ENCODE peak calls at places on chromosomes 12 and 14, in nine cellular contexts. U, M, K, C, O, R, G, I and L are unnamed samples.

GRCh38 chr12:12546314-12546772 is 16.3 kb downstream of the DUSP16 start:
- DNase-seq in U (no peak), M (no peak), K (no peak), C (no peak), O (no peak), R (no peak), G (no peak), I (no peak), L (no peak)

GRCh38 chr14:81970307-81970706 is 436.7 kb upstream of the SEL1L start:
- DNase-seq in U (no peak), M (no peak), K (no peak), C (no peak), O (no peak), R (no peak), G (no peak), I (no peak), L (no peak)

GRCh38 chr12:124837958-124838803 is 25.5 kb downstream of the SCARB1 start:
- DNase-seq in U (peak), M (peak), K (peak), C (peak), O (peak), R (peak), G (peak), I (no peak), L (peak)

GRCh38 chr14:25381498-25381897 is 331.6 kb upstream of the STXBP6 start:
- DNase-seq in U (no peak), M (no peak), K (no peak), C (no peak), O (no peak), R (peak), G (peak), I (no peak), L (no peak)

GRCh38 chr12:18283776-18284175 is 22.5 kb downstream of the PIK3C2G start:
- DNase-seq in U (no peak), M (no peak), K (no peak), C (no peak), O (no peak), R (peak), G (no peak), I (no peak), L (no peak)

GRCh38 chr12:10669533-10669932 is 4.3 kb downstream of the STYK1 start:
- DNase-seq in U (no peak), M (no peak), K (no peak), C (no peak), O (no peak), R (no peak), G (no peak), I (no peak), L (no peak)

GRCh38 chr14:72883963-72884362 is 9.9 kb downstream of the DPF3 start:
- DNase-seq in U (no peak), M (no peak), K (no peak), C (no peak), O (peak), R (no peak), G (no peak), I (no peak), L (peak)

GRCh38 chr12:21509768-21510167 is 8.2 kb downstream of the GOLT1B start:
- DNase-seq in U (no peak), M (no peak), K (no peak), C (no peak), O (no peak), R (no peak), G (no peak), I (no peak), L (no peak)

GRCh38 chr14:33972522-33973162 is 21.8 kb upstream of the EGLN3 start:
- DNase-seq in U (no peak), M (no peak), K (no peak), C (no peak), O (no peak), R (peak), G (no peak), I (no peak), L (no peak)

GRCh38 chr12:96248532-96248931 is 54.4 kb downstream of the ELK3 start:
- DNase-seq in U (peak), M (no peak), K (no peak), C (no peak), O (no peak), R (no peak), G (no peak), I (no peak), L (no peak)

GRCh38 chr14:71165121-71165574 is 257.9 kb downstream of the PCNX1 start:
- DNase-seq in U (no peak), M (no peak), K (no peak), C (no peak), O (peak), R (peak), G (no peak), I (peak), L (no peak)

GRCh38 chr14:75202671-75203070 is 26.3 kb upstream of the TMED10 start:
- DNase-seq in U (no peak), M (no peak), K (no peak), C (no peak), O (no peak), R (no peak), G (no peak), I (no peak), L (no peak)

GRCh38 chr12:109880049-109880931 is at the start of gene GLTP:
- DNase-seq in U (peak), M (peak), K (peak), C (peak), O (peak), R (peak), G (peak), I (peak), L (no peak)

GRCh38 chr12:109879332-109880048 is 851 bp downstream of the GLTP start:
- DNase-seq in U (no peak), M (no peak), K (no peak), C (no peak), O (no peak), R (peak), G (no peak), I (no peak), L (no peak)

GRCh38 chr12:109878247-109878625 is 2.1 kb downstream of the GLTP start:
- DNase-seq in U (no peak), M (no peak), K (no peak), C (no peak), O (no peak), R (no peak), G (no peak), I (no peak), L (no peak)

GRCh38 chr12:109877504-109878246 is 2.7 kb downstream of the GLTP start:
- DNase-seq in U (no peak), M (no peak), K (no peak), C (no peak), O (no peak), R (no peak), G (no peak), I (no peak), L (no peak)

DNA sequence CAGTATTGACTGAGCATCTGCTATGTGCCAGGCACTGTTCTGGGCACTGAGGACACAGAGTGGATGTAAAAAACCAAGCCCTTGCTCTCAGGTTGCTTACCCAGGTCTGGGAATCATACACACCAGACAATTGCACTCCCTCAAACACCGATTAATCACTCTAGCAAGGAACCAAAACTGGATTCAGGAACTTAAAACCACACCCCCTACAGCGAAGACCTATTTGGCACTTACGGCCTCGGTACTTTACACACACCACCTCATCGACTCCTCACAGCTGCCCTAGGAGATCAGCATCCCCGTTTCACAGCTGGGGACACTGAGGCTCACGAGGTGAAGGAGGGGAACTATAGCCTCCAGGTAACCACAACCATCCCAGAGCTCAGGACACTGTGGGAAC is 1.6 kb downstream of the GLTP start:
- DNase-seq in U (no peak), M (no peak), K (no peak), C (no peak), O (no peak), R (no peak), G (no peak), I (no peak), L (no peak)
- H3K4me3 ChIP-seq in U (peak), M (peak), K (peak), C (peak), O (peak), R (no peak), G (peak), I (peak), L (peak)

DNA sequence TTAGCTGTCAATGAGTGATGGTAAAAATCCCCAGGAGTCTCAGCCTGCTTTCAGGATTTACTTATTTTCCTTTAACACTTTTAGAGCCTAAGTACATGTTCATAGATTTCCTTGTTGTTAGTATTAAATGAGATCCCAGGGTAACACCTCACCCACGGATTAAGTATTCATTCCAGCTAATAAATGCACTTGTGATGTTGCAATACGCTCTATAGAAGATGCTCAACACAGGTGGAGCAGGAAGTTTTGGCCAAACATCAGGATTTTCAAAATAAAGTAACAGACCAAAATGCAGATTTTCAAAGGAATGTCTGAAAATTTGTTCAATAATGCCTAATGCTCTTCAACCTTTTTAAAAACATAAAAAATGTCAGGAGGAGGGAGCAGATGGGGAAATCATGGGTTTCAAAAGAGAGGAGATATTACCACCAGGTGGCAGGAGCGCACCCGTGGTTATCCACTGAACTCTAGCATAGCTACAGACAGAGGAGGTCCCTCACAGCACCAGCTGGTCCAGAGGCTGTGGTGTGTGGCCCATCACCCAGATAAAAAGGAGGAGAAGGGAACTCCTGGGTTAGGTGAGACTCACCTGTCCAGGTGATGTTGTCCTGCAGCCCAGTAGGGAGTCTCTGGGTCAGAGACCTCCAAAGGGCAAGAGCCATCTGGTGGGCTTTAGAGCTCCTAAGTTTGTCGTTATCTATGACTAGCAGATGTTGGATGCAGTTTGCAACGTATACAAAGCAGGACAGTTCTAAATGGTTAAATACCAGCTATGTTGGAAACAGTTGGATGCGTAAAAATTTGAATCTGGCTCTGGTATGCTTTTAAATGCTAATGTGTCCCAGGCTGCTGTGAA is 1158.4 kb upstream of the TMEM132C start:
- DNase-seq in U (no peak), M (peak), K (peak), C (peak), O (peak), R (peak), G (peak), I (no peak), L (peak)
- H3K27ac ChIP-seq in U (no peak), M (no peak), K (no peak), C (no peak), O (no peak), R (no peak), G (peak), I (no peak), L (no peak)

DNA sequence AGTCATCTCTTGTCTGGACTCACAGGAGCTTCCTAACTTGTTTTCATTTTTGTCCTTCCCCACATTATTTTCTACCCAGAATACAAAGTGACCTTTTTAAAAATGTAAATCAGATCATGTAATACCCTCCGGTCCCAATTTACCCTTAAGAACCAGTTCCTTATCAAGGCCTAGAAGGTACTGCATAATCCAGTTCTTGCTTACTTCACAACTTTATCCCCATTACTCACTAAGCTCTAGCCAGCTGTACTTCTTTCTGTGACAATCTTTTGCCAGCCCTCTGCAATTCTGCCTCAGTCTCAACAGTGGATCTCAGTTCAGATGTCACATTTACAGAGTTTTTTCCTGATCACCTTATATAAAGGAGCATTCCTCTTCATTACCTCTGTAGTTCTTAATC is 11.6 kb downstream of the RAP1B start:
- DNase-seq in U (no peak), M (no peak), K (no peak), C (no peak), O (no peak), R (no peak), G (no peak), I (no peak), L (no peak)
- H3K4me3 ChIP-seq in U (no peak), M (no peak), K (no peak), C (no peak), O (no peak), R (no peak), G (no peak), I (no peak), L (no peak)

GRCh38 chr12:4133636-4134433 is 139.7 kb upstream of the CCND2 start:
- DNase-seq in U (no peak), M (no peak), K (no peak), C (no peak), O (no peak), R (peak), G (no peak), I (no peak), L (no peak)
- H3K27ac ChIP-seq in U (no peak), M (no peak), K (peak), C (no peak), O (no peak), R (peak), G (no peak), I (no peak), L (no peak)

DNA sequence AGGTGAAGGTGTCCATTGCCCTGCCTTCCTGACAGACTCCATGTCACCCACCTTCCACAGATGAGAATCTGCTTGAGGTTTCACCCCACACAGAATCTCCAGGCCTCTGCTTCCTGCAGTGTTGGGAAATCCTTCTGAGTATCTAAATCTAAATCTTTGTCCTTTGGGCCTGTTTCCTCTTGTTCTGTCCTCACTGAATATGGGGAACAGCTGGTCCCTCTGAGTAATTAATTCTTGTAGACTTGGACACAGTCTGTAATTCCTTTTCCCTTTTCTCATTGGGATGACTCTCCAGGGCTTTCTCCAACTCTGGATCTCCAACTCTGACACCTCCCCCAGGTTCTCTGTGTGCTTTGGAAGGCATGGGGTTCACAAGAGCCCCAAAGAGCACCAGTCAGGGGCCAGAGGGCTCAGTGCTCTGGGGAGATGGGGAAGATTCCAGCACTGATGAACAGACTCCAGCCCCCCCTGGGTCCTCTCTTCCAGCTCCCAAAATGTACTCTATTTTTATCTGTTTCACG is 2.3 kb upstream of the ACVRL1 start:
- DNase-seq in U (no peak), M (no peak), K (peak), C (no peak), O (no peak), R (no peak), G (no peak), I (no peak), L (no peak)
- H3K4me3 ChIP-seq in U (no peak), M (no peak), K (no peak), C (no peak), O (no peak), R (no peak), G (no peak), I (no peak), L (no peak)

DNA sequence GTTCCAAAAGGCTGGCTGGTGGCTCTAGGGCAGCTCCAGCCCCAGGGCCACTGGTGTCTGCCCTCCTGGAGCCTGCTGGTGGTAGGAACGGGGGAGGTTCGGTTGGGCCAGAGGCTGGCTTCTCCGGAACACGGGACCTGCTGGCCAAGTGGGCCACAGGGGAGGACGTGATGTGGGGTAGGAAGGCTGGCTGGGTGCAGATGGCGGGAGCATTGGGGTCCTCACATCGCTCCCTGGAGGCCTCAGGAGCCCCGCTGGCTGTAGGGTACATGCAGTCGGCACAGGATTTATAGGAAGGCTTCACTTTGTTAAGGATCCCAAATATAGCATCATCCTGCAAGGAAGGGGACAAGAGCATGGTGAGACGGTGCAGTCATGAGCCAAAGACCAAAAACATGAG is 57.6 kb upstream of the CORO1C start:
- DNase-seq in U (no peak), M (no peak), K (no peak), C (no peak), O (no peak), R (no peak), G (no peak), I (no peak), L (no peak)
- H3K27ac ChIP-seq in U (peak), M (no peak), K (no peak), C (peak), O (no peak), R (no peak), G (no peak), I (no peak), L (no peak)

DNA sequence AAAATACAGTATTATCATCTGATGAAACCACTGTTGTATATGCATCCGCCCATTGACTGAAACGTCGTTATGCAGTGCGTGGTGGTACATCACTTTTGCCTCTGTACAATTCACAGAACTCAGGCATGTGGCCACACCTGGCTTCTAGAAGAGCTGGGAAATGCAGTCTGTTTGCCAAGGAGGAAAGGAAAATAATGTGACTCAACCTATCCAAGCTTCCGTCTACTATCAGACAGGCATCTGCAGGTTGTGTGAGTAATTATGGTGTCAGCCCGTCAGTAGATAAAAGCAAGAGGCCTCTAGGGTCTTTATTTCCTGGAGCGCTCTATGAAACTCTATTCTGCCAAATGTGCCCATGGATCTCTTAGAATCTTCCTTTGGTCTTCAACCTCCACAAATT is 111.6 kb downstream of the BBS10 start:
- DNase-seq in U (no peak), M (no peak), K (no peak), C (no peak), O (peak), R (no peak), G (no peak), I (no peak), L (peak)
- H3K4me3 ChIP-seq in U (no peak), M (no peak), K (no peak), C (no peak), O (no peak), R (no peak), G (no peak), I (no peak), L (no peak)

GRCh38 chr12:3043406-3043805 is 33.8 kb upstream of the TSPAN9 start:
- DNase-seq in U (no peak), M (no peak), K (no peak), C (no peak), O (no peak), R (no peak), G (no peak), I (no peak), L (no peak)
- H3K27ac ChIP-seq in U (no peak), M (no peak), K (no peak), C (no peak), O (no peak), R (no peak), G (no peak), I (no peak), L (no peak)

GRCh38 chr12:49558526-49558925 is 9.4 kb downstream of the MCRS1 start:
- DNase-seq in U (no peak), M (no peak), K (no peak), C (no peak), O (no peak), R (no peak), G (no peak), I (no peak), L (no peak)

GRCh38 chr12:49555631-49556390 is 12.1 kb downstream of the MCRS1 start:
- DNase-seq in U (no peak), M (no peak), K (no peak), C (no peak), O (no peak), R (no peak), G (no peak), I (no peak), L (no peak)

GRCh38 chr12:49556391-49557186 is 11.4 kb downstream of the MCRS1 start:
- DNase-seq in U (no peak), M (no peak), K (peak), C (no peak), O (no peak), R (no peak), G (no peak), I (no peak), L (no peak)

GRCh38 chr12:49557917-49558215 is 10.1 kb downstream of the MCRS1 start:
- DNase-seq in U (no peak), M (no peak), K (no peak), C (no peak), O (no peak), R (no peak), G (no peak), I (no peak), L (no peak)

DNA sequence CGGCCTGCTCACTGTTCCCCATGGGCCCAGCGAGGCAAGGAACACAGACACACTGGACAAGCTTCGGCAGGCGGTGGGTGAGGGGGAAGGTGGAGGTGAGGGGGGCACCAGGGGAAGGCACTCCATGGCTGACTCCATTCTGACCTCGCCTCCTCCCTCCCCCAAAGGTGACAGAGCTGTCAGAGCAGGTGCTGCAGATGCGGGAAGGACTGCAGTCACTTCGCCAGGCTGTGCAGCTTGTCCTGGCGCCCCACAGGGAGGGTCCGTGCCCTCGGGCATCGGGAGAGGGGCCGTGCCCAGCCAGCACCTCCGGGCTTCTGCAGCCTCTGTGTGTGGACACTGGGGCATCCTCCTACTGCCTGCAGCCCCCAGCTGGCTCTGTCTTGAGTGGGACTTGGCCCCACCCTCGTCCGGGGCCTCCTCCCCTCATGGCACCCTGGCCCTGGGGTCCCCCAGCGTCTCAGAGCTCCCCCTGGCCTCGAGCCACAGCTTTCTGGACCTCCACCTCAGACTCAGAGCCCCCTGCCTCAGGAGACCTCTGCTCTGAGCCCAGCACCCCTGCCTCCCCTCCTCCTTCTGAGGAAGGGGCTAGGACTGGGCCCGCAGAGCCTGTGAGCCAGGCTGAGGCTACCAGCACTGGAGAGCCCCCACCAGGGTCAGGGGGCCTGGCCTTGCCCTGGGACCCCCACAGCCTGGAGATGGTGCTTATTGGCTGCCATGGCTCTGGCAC is 10.6 kb downstream of the MCRS1 start:
- DNase-seq in U (no peak), M (no peak), K (no peak), C (no peak), O (no peak), R (no peak), G (no peak), I (no peak), L (no peak)
- H3K4me3 ChIP-seq in U (no peak), M (no peak), K (no peak), C (no peak), O (no peak), R (no peak), G (no peak), I (no peak), L (no peak)